ENCODE peak calls at places on chromosome 7, in six cellular contexts. F is C1 segment of cervical spinal cord; W is activated naive CD8-positive, alpha-beta T cell treated with anti-CD3 and anti-CD28 coated beads for 36 hours; C is HEK293T; U is KG1; J is psoas muscle. H is an unnamed sample.

GRCh38 chr7:121872831-121873764 is at the start of gene PTPRZ1:
- DNase-seq in C (peak; percentile 60), W (peak; percentile 2), J (peak; percentile 37), F (peak; percentile 43), U (no peak), H (no peak)

GRCh38 chr7:15557186-15557585 is 4.6 kb downstream of the AGMO start:
- DNase-seq in F (no peak), U (no peak), W (no peak), J (no peak), C (no peak), H (peak; percentile 28)

GRCh38 chr7:375491-375821 is 85.5 kb downstream of the FOXL3 start:
- DNase-seq in W (no peak), C (no peak), J (peak; percentile 47), F (no peak), U (no peak), H (no peak)

GRCh38 chr7:78279035-78279434 is 480.5 kb downstream of the PHTF2 start:
- DNase-seq in U (no peak), W (no peak), J (no peak), F (no peak), C (no peak), H (no peak)

GRCh38 chr7:46583606-46584005 is 662.5 kb upstream of the IGFBP3 start:
- DNase-seq in J (no peak), U (no peak), C (no peak), W (no peak), F (no peak), H (no peak)

GRCh38 chr7:83782628-83783027 is 133.7 kb upstream of the SEMA3E start:
- DNase-seq in W (no peak), C (no peak), F (no peak), J (no peak), U (no peak), H (no peak)

GRCh38 chr7:114631249-114631822 is 216.7 kb downstream of the FOXP2 start:
- DNase-seq in J (peak; percentile 17), F (no peak), C (no peak), W (no peak), U (no peak), H (no peak)

GRCh38 chr7:74466196-74466813 is 12.6 kb downstream of the GTF2IRD1 start:
- DNase-seq in W (no peak), F (peak; percentile 30), U (no peak), C (no peak), J (peak; percentile 93), H (no peak)

GRCh38 chr7:725223-726005 is 1.1 kb upstream of the DNAAF5 start:
- DNase-seq in F (no peak), W (no peak), U (no peak), C (no peak), J (no peak), H (no peak)

GRCh38 chr7:44143606-44144250 is 2.6 kb upstream of the MYL7 start:
- DNase-seq in J (peak; percentile 15), F (no peak), C (no peak), U (no peak), W (no peak), H (no peak)

GRCh38 chr7:104903044-104903443 is 111.0 kb upstream of the KMT2E start:
- DNase-seq in W (no peak), J (no peak), C (no peak), F (no peak), U (no peak), H (no peak)

GRCh38 chr7:156458011-156458410 is 182.6 kb upstream of the RNF32 start:
- DNase-seq in W (no peak), F (no peak), C (no peak), U (no peak), J (no peak), H (no peak)

GRCh38 chr7:41881313-41882130 is 178.6 kb upstream of the INHBA start:
- DNase-seq in W (peak; percentile 83), F (peak; percentile 38), J (peak; percentile 56), U (peak; percentile 85), C (no peak), H (no peak)